ENCODE peak calls at places on chromosomes 7 and 10, in seven cellular contexts. U is HCT116, O is RWPE1, V is neural progenitor cell, K is cardiac fibroblast, W is upper lobe of right lung, T is foreskin fibroblast. R is an unnamed sample.

GRCh38 chr7:94375713-94376112 is 19.0 kb upstream of the COL1A2 start:
- DNase-seq in U (no peak), O (no peak), V (no peak), K (peak; percentile 99), W (no peak), T (peak; percentile 94), R (no peak)

GRCh38 chr10:128345331-128345730 is 219.1 kb upstream of the MKI67 start:
- DNase-seq in U (no peak), O (no peak), V (no peak), K (no peak), W (no peak), T (no peak), R (no peak)

GRCh38 chr7:28069788-28070187 is 110.8 kb downstream of the JAZF1 start:
- DNase-seq in U (no peak), O (no peak), V (no peak), K (peak; percentile 34), W (peak; percentile 66), T (peak; percentile 83), R (no peak)

GRCh38 chr7:142248166-142249160 is 9.4 kb downstream of the PRSS58 start:
- DNase-seq in U (no peak), O (no peak), V (peak; percentile 31), K (no peak), W (no peak), T (no peak), R (no peak)

GRCh38 chr10:44980309-44981171 is 1.9 kb upstream of the DEPP1 start:
- DNase-seq in U (no peak), O (no peak), V (no peak), K (no peak), W (no peak), T (no peak), R (no peak)

GRCh38 chr7:33357846-33358245 is 228.5 kb downstream of the BBS9 start:
- DNase-seq in U (no peak), O (no peak), V (no peak), K (no peak), W (no peak), T (no peak), R (no peak)

GRCh38 chr7:6437251-6437650 is 10.5 kb downstream of the DAGLB start:
- DNase-seq in U (no peak), O (no peak), V (no peak), K (no peak), W (no peak), T (no peak), R (no peak)

GRCh38 chr10:109191823-109192222 is 731.5 kb downstream of the XPNPEP1 start:
- DNase-seq in U (no peak), O (no peak), V (no peak), K (no peak), W (no peak), T (no peak), R (no peak)

GRCh38 chr10:58851606-58852005 is 324.8 kb upstream of the PHYHIPL start:
- DNase-seq in U (no peak), O (peak; percentile 8), V (no peak), K (peak; percentile 55), W (no peak), T (peak; percentile 42), R (no peak)

GRCh38 chr10:47402681-47403301 is 18.7 kb upstream of the ZNF488 start:
- DNase-seq in U (peak; percentile 73), O (peak; percentile 71), V (peak; percentile 29), K (peak; percentile 87), W (no peak), T (peak; percentile 82), R (no peak)

GRCh38 chr10:99661370-99661749 is 2.1 kb downstream of the ENTPD7 start:
- DNase-seq in U (no peak), O (peak; percentile 94), V (no peak), K (peak; percentile 94), W (no peak), T (peak; percentile 88), R (no peak)

GRCh38 chr10:13717936-13718772 is 131.4 kb downstream of the PRPF18 start:
- DNase-seq in U (no peak), O (peak; percentile 70), V (no peak), K (peak; percentile 88), W (peak; percentile 85), T (peak; percentile 89), R (peak; percentile 93)

GRCh38 chr7:105643384-105643783 is 62.1 kb upstream of the EFCAB10 start:
- DNase-seq in U (no peak), O (no peak), V (peak; percentile 88), K (no peak), W (no peak), T (no peak), R (no peak)

GRCh38 chr10:101228682-101229274 is 485 bp downstream of the LBX1 start:
- DNase-seq in U (no peak), O (peak; percentile 36), V (peak; percentile 72), K (no peak), W (no peak), T (no peak), R (no peak)

GRCh38 chr10:44386546-44387052 is 1.7 kb upstream of the CXCL12 start:
- DNase-seq in U (no peak), O (peak; percentile 46), V (peak; percentile 89), K (peak; percentile 68), W (peak; percentile 77), T (peak; percentile 44), R (peak; percentile 79)

GRCh38 chr10:77792155-77792554 is 134.4 kb downstream of the DLG5 start:
- DNase-seq in U (no peak), O (no peak), V (no peak), K (no peak), W (no peak), T (no peak), R (peak; percentile 59)

GRCh38 chr7:101943889-101944605 is 126.6 kb downstream of the CUX1 start:
- DNase-seq in U (no peak), O (no peak), V (no peak), K (no peak), W (no peak), T (no peak), R (no peak)

GRCh38 chr7:44377681-44378421 is 52.5 kb upstream of the CAMK2B start:
- DNase-seq in U (no peak), O (peak; percentile 50), V (no peak), K (no peak), W (no peak), T (no peak), R (peak; percentile 59)

GRCh38 chr7:29490094-29490607 is 73.5 kb upstream of the PRR15 start:
- DNase-seq in U (no peak), O (no peak), V (no peak), K (no peak), W (no peak), T (no peak), R (no peak)

GRCh38 chr10:8365935-8366911 is 311.7 kb downstream of the GATA3 start:
- DNase-seq in U (no peak), O (peak; percentile 73), V (no peak), K (peak; percentile 98), W (no peak), T (no peak), R (no peak)

GRCh38 chr7:23043441-23043840 is 29.5 kb upstream of the HYCC1 start:
- DNase-seq in U (no peak), O (no peak), V (no peak), K (peak; percentile 14), W (no peak), T (no peak), R (no peak)

GRCh38 chr10:21954690-21955089 is 48.8 kb downstream of the DNAJC1 start:
- DNase-seq in U (no peak), O (no peak), V (no peak), K (no peak), W (no peak), T (no peak), R (no peak)

GRCh38 chr10:21950566-21950965 is 53.0 kb downstream of the DNAJC1 start:
- DNase-seq in U (no peak), O (no peak), V (no peak), K (no peak), W (no peak), T (no peak), R (no peak)

GRCh38 chr10:21954132-21954531 is 49.4 kb downstream of the DNAJC1 start:
- DNase-seq in U (no peak), O (no peak), V (no peak), K (no peak), W (no peak), T (no peak), R (no peak)

DNA sequence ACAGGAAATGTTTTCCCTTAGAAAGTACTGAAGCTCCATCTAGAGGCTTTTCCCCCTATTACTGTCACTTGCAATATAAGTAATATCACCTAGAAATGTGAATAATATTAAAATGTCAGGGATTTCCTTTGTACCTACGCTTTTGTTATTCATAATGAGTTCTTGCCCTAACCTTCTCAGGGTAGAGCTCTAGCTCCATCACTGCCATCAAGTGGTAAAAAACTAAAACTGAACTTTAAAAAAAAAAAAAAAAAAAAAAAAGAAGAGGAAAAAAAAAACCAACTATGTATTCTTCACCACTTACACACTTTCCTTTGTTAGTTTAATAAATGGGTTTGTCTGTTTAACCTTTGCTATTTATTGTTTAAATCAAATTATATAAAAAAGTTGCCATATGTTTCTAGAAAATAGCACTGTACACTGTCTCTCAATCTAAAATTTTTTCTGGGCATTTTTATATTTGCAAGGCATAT is 49.9 kb downstream of the DNAJC1 start:
- DNase-seq in U (peak; percentile 53), O (peak; percentile 79), V (peak; percentile 59), K (peak; percentile 74), W (no peak), T (peak; percentile 23), R (no peak)
- TF ChIP-seq CTCF in U (peak; percentile 25), O (peak; percentile 70), V (peak; percentile 58), K (peak; percentile 42), W (peak; percentile 48), T (peak; percentile 35), R (peak; percentile 83)

DNA sequence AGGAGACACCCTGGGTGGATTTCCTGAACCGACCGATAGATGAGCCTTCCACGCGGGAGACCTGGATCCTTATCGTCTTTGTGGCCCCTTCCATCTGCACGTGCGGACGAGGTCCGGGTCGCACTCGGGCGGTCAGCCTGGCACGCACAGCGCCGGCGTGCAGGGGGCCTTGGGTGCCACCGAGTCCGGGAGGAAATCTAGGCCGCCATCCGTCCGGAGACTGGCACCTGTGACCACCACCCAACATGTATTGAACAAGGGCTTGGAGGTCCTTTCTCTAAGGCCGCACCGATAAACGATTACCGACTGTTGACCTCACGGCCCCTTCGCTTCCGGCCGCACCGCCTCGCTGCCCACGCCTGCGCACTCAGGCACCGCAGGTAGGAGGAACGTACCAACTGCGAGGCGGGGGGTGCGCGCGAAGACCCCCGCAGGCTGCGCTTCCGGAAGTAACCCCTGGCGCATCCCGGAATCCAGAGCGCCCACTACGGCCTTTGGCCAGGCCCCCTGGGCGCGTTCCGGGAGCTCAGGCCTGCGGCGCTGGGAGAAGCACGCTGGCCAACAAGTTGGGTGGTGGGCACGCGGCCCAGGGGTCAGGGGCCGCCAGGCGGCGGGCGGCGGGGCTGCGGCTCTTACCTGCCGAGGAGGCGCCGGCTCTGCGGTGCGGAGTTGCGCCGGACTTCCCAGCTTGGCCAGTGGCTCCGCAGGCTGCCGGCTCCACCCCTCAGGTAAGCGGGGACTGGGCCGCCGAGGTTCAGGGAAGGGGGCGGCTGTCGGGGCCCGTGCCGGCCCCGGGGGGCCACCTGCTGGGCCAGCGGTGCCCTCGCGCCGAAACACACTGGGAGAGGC is at the start of the genes ACTR3C and LRRC61:
- DNase-seq in U (no peak), O (peak; percentile 32), V (peak; percentile 57), K (no peak), W (peak; percentile 88), T (no peak), R (no peak)
- TF ChIP-seq CTCF in U (no peak), O (peak; percentile 34), V (no peak), K (no peak), W (peak; percentile 36), T (no peak), R (no peak)

GRCh38 chr10:113522460-113522859 is 30.4 kb upstream of the HABP2 start:
- DNase-seq in U (peak; percentile 22), O (no peak), V (no peak), K (no peak), W (no peak), T (no peak), R (no peak)
- TF ChIP-seq CTCF in U (no peak), O (no peak), V (no peak), K (no peak), W (no peak), T (no peak), R (no peak)

GRCh38 chr7:26439502-26440252 is 148.0 kb downstream of the SNX10 start:
- DNase-seq in U (no peak), O (no peak), V (peak; percentile 30), K (no peak), W (no peak), T (no peak), R (no peak)
- TF ChIP-seq CTCF in U (no peak), O (no peak), V (no peak), K (no peak), W (no peak), T (no peak), R (no peak)

R was measured in chondrocyte.